ENCODE peak calls at places on chromosomes 3 and 15, in eight cellular contexts. Q is renal cortical epithelial cell, J is T-cell, C is mucosa of gallbladder, Y is NCI-H187 treated with DMSO at 0.1 percent for 48 hours, W is pancreas, N is HS-5, S is NCI-H2081 treated with DMSO at 0.1 percent for 48 hours. A is an unnamed sample.

GRCh38 chr15:44381223-44381622 is 46.2 kb upstream of the CTDSPL2 start:
- DNase-seq in C (no peak), W (no peak), S (no peak), Y (no peak), N (no peak), Q (no peak), J (no peak), A (no peak)

GRCh38 chr3:120048355-120048754 is 45.9 kb downstream of the GSK3B start:
- DNase-seq in Q (peak), C (no peak), Y (no peak), N (no peak), S (no peak), W (no peak), J (no peak), A (no peak)

GRCh38 chr3:3179407-3180094 is at the start of gene CRBN:
- DNase-seq in J (peak), C (peak), W (peak), N (peak), Y (no peak), Q (peak), S (no peak), A (peak)

GRCh38 chr3:134988666-134989065 is 193.6 kb downstream of the EPHB1 start:
- DNase-seq in Y (no peak), S (no peak), Q (no peak), C (no peak), N (no peak), W (no peak), J (no peak), A (no peak)

GRCh38 chr3:13876451-13876850 is 3.4 kb downstream of the WNT7A start:
- DNase-seq in N (no peak), W (no peak), C (no peak), Y (no peak), J (no peak), Q (no peak), S (no peak), A (no peak)

GRCh38 chr15:80856809-80857377 is 77.7 kb downstream of the CEMIP start:
- DNase-seq in Y (no peak), W (peak), N (no peak), S (peak), Q (peak), J (no peak), C (peak), A (peak)

GRCh38 chr15:48406240-48406891 is 75.1 kb downstream of the DUT start:
- DNase-seq in Q (no peak), J (no peak), C (peak), N (no peak), Y (no peak), W (no peak), S (no peak), A (no peak)

GRCh38 chr3:134708025-134708597 is 57.3 kb upstream of the KY start:
- DNase-seq in W (no peak), Y (no peak), Q (no peak), S (no peak), N (peak), J (no peak), C (no peak), A (no peak)

GRCh38 chr3:160403796-160404510 is 4.5 kb downstream of the SMC4 start:
- DNase-seq in N (no peak), C (no peak), J (no peak), S (no peak), W (no peak), Q (no peak), Y (no peak), A (no peak)

GRCh38 chr15:69599271-69599670 is 146.7 kb downstream of the RPLP1 start:
- DNase-seq in J (no peak), Y (no peak), S (no peak), C (no peak), N (no peak), Q (no peak), W (no peak), A (no peak)

GRCh38 chr15:98728107-98728810 is 79.9 kb downstream of the IGF1R start:
- DNase-seq in Q (no peak), S (no peak), J (no peak), W (no peak), Y (no peak), N (no peak), C (no peak), A (no peak)

GRCh38 chr15:80587816-80588456 is 107.2 kb upstream of the ABHD17C start:
- DNase-seq in N (no peak), W (no peak), S (no peak), Q (no peak), J (no peak), C (no peak), Y (no peak), A (peak)

GRCh38 chr3:72077473-72078259 is 292.7 kb upstream of the PROK2 start:
- DNase-seq in Q (no peak), C (no peak), S (no peak), N (no peak), Y (no peak), W (no peak), J (no peak), A (no peak)

GRCh38 chr3:99625237-99625622 is 13.2 kb upstream of the COL8A1 start:
- DNase-seq in S (no peak), Y (no peak), W (no peak), C (no peak), Q (no peak), J (no peak), N (no peak), A (no peak)

GRCh38 chr3:15292765-15293522 is 39.4 kb downstream of the SH3BP5 start:
- DNase-seq in Y (no peak), S (no peak), Q (peak), N (no peak), W (no peak), C (peak), J (no peak), A (no peak)

GRCh38 chr3:27677554-27677953 is 44.6 kb downstream of the EOMES start:
- DNase-seq in C (peak), N (peak), J (no peak), S (no peak), Y (no peak), Q (peak), W (no peak), A (no peak)

GRCh38 chr3:130700541-130700940 is 46.1 kb downstream of the PIK3R4 start:
- DNase-seq in Q (peak), J (no peak), N (no peak), S (no peak), W (peak), Y (no peak), C (no peak), A (no peak)

A was measured in Calu3.